ENCODE peak calls at places on chromosomes 1 and 21, in ten cellular contexts. One of them, this sample, is unnamed.

GRCh38 chr1:65309317-65310077 is at the start of gene DNAJC6:
- DNase-seq in H9: peak
- DNase-seq in CD14-positive monocyte: no peak
- DNase-seq in Calu3: peak
- DNase-seq in neural crest cell: peak
- DNase-seq in ovary: peak
- DNase-seq in foreskin keratinocyte: peak
- DNase-seq in A673: peak
- DNase-seq in Caco-2: peak
- DNase-seq in endothelial cell: peak
- DNase-seq in this sample: peak

GRCh38 chr1:93579891-93580290 is 101.7 kb downstream of the BCAR3 start:
- DNase-seq in CD14-positive monocyte: no peak
- DNase-seq in H9: no peak
- DNase-seq in A673: no peak
- DNase-seq in neural crest cell: no peak
- DNase-seq in Calu3: peak
- DNase-seq in ovary: peak
- DNase-seq in foreskin keratinocyte: peak
- DNase-seq in endothelial cell: no peak
- DNase-seq in Caco-2: peak
- DNase-seq in this sample: peak

GRCh38 chr1:108590947-108591346 is 31.0 kb downstream of the EEIG2 start:
- DNase-seq in neural crest cell: no peak
- DNase-seq in Caco-2: no peak
- DNase-seq in foreskin keratinocyte: peak
- DNase-seq in H9: no peak
- DNase-seq in ovary: no peak
- DNase-seq in Calu3: no peak
- DNase-seq in endothelial cell: no peak
- DNase-seq in CD14-positive monocyte: no peak
- DNase-seq in A673: peak
- DNase-seq in this sample: peak

GRCh38 chr1:92446990-92447681 is 39.6 kb downstream of the GFI1 start:
- DNase-seq in Calu3: no peak
- DNase-seq in neural crest cell: no peak
- DNase-seq in A673: no peak
- DNase-seq in foreskin keratinocyte: peak
- DNase-seq in ovary: no peak
- DNase-seq in CD14-positive monocyte: no peak
- DNase-seq in Caco-2: no peak
- DNase-seq in endothelial cell: no peak
- DNase-seq in H9: peak
- DNase-seq in this sample: no peak

GRCh38 chr1:235131961-235132360 is 3.3 kb upstream of the TOMM20 start:
- DNase-seq in neural crest cell: no peak
- DNase-seq in H9: no peak
- DNase-seq in foreskin keratinocyte: no peak
- DNase-seq in endothelial cell: no peak
- DNase-seq in Caco-2: no peak
- DNase-seq in A673: no peak
- DNase-seq in Calu3: no peak
- DNase-seq in CD14-positive monocyte: no peak
- DNase-seq in ovary: no peak
- DNase-seq in this sample: no peak

GRCh38 chr21:40140675-40141074 is 273.4 kb downstream of the PCP4 start:
- DNase-seq in endothelial cell: no peak
- DNase-seq in foreskin keratinocyte: no peak
- DNase-seq in neural crest cell: no peak
- DNase-seq in A673: no peak
- DNase-seq in ovary: no peak
- DNase-seq in CD14-positive monocyte: no peak
- DNase-seq in Caco-2: no peak
- DNase-seq in H9: no peak
- DNase-seq in Calu3: no peak
- DNase-seq in this sample: no peak

GRCh38 chr1:245277276-245277675 is 122.5 kb downstream of the KIF26B start:
- DNase-seq in endothelial cell: peak
- DNase-seq in neural crest cell: no peak
- DNase-seq in Calu3: peak
- DNase-seq in A673: no peak
- DNase-seq in H9: peak
- DNase-seq in ovary: no peak
- DNase-seq in Caco-2: peak
- DNase-seq in CD14-positive monocyte: no peak
- DNase-seq in foreskin keratinocyte: no peak
- DNase-seq in this sample: no peak

GRCh38 chr1:27097484-27097917 is 57.4 kb downstream of the SLC9A1 start:
- DNase-seq in Caco-2: peak
- DNase-seq in A673: peak
- DNase-seq in Calu3: peak
- DNase-seq in foreskin keratinocyte: peak
- DNase-seq in ovary: peak
- DNase-seq in H9: peak
- DNase-seq in CD14-positive monocyte: peak
- DNase-seq in endothelial cell: peak
- DNase-seq in neural crest cell: peak
- DNase-seq in this sample: peak

GRCh38 chr21:35203093-35204021 is 154.3 kb upstream of the RUNX1 start:
- DNase-seq in endothelial cell: no peak
- DNase-seq in Caco-2: no peak
- DNase-seq in H9: no peak
- DNase-seq in foreskin keratinocyte: no peak
- DNase-seq in Calu3: no peak
- DNase-seq in A673: no peak
- DNase-seq in ovary: no peak
- DNase-seq in CD14-positive monocyte: no peak
- DNase-seq in neural crest cell: no peak
- DNase-seq in this sample: no peak

GRCh38 chr1:245802941-245803665 is 648.3 kb downstream of the KIF26B start:
- DNase-seq in CD14-positive monocyte: no peak
- DNase-seq in H9: no peak
- DNase-seq in Calu3: no peak
- DNase-seq in Caco-2: no peak
- DNase-seq in neural crest cell: no peak
- DNase-seq in endothelial cell: no peak
- DNase-seq in ovary: no peak
- DNase-seq in A673: no peak
- DNase-seq in foreskin keratinocyte: peak
- DNase-seq in this sample: no peak

GRCh38 chr1:243325305-243325890 is 69.6 kb downstream of the SDCCAG8 start:
- DNase-seq in Caco-2: no peak
- DNase-seq in foreskin keratinocyte: peak
- DNase-seq in ovary: no peak
- DNase-seq in Calu3: peak
- DNase-seq in neural crest cell: peak
- DNase-seq in A673: peak
- DNase-seq in H9: no peak
- DNase-seq in CD14-positive monocyte: no peak
- DNase-seq in endothelial cell: peak
- DNase-seq in this sample: peak

GRCh38 chr1:179124866-179125265 is 43.0 kb downstream of the TOR3A start:
- DNase-seq in A673: no peak
- DNase-seq in H9: no peak
- DNase-seq in Calu3: no peak
- DNase-seq in neural crest cell: no peak
- DNase-seq in endothelial cell: no peak
- DNase-seq in ovary: no peak
- DNase-seq in foreskin keratinocyte: peak
- DNase-seq in CD14-positive monocyte: no peak
- DNase-seq in Caco-2: no peak
- DNase-seq in this sample: no peak

GRCh38 chr1:66633128-66633527 is 99.2 kb downstream of the SGIP1 start:
- DNase-seq in endothelial cell: no peak
- DNase-seq in A673: no peak
- DNase-seq in Caco-2: no peak
- DNase-seq in Calu3: no peak
- DNase-seq in neural crest cell: no peak
- DNase-seq in ovary: no peak
- DNase-seq in CD14-positive monocyte: no peak
- DNase-seq in H9: no peak
- DNase-seq in foreskin keratinocyte: no peak
- DNase-seq in this sample: no peak

GRCh38 chr1:19651141-19651737 is 7.1 kb downstream of the NBL1 start:
- DNase-seq in H9: peak
- DNase-seq in Calu3: no peak
- DNase-seq in ovary: peak
- DNase-seq in Caco-2: peak
- DNase-seq in A673: peak
- DNase-seq in endothelial cell: peak
- DNase-seq in neural crest cell: peak
- DNase-seq in CD14-positive monocyte: no peak
- DNase-seq in foreskin keratinocyte: no peak
- DNase-seq in this sample: peak
- TF ChIP-seq CTCF in H9: peak
- TF ChIP-seq CTCF in Calu3: peak
- TF ChIP-seq CTCF in ovary: peak
- TF ChIP-seq CTCF in Caco-2: peak
- TF ChIP-seq CTCF in A673: peak
- TF ChIP-seq CTCF in endothelial cell: no peak
- TF ChIP-seq CTCF in neural crest cell: peak
- TF ChIP-seq CTCF in CD14-positive monocyte: peak
- TF ChIP-seq CTCF in foreskin keratinocyte: peak
- TF ChIP-seq CTCF in this sample: peak

DNA sequence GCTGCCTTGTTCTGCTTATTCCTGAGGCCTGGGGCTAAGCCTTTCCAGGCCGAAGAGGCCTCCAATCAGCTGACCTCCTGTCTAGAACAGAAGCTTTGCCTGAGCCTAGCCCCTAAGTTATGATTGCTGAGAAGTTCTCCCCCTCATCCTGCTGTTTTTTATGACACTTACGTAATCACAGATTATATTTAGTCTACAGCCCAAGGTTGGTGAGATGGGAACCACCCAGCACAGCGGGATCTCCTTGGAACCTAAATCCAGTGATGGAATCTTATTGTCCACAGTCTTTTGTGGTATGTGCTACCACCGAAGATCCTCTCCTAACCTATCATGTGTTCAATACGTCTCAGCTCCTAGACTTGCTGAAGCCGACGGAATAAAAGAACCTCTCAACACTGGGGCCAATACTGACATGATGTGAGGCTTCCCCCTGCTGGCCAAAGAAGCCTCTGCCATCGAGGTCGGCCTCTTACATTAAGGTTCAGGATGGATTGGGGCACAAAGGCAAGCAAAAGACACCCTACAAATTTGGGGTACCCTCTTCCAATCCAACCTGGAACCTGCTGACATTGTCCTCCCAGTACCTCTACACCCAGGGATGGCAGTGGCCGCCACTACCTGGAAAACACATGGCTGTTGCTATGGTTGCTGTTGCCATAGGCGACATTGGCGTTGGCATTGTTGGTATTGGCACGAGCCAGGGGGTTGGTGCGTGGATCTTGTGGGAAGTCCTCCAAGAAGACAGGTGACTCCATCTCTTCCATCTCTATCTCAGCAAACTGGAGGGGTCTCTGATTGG is 19.3 kb upstream of the KIF21B start:
- DNase-seq in Caco-2: peak
- DNase-seq in foreskin keratinocyte: peak
- DNase-seq in neural crest cell: peak
- DNase-seq in endothelial cell: peak
- DNase-seq in CD14-positive monocyte: peak
- DNase-seq in A673: peak
- DNase-seq in ovary: peak
- DNase-seq in Calu3: peak
- DNase-seq in H9: peak
- DNase-seq in this sample: peak
- TF ChIP-seq CTCF in Caco-2: peak
- TF ChIP-seq CTCF in foreskin keratinocyte: peak
- TF ChIP-seq CTCF in neural crest cell: peak
- TF ChIP-seq CTCF in endothelial cell: peak
- TF ChIP-seq CTCF in CD14-positive monocyte: peak
- TF ChIP-seq CTCF in A673: peak
- TF ChIP-seq CTCF in ovary: peak
- TF ChIP-seq CTCF in Calu3: peak
- TF ChIP-seq CTCF in H9: peak
- TF ChIP-seq CTCF in this sample: peak

DNA sequence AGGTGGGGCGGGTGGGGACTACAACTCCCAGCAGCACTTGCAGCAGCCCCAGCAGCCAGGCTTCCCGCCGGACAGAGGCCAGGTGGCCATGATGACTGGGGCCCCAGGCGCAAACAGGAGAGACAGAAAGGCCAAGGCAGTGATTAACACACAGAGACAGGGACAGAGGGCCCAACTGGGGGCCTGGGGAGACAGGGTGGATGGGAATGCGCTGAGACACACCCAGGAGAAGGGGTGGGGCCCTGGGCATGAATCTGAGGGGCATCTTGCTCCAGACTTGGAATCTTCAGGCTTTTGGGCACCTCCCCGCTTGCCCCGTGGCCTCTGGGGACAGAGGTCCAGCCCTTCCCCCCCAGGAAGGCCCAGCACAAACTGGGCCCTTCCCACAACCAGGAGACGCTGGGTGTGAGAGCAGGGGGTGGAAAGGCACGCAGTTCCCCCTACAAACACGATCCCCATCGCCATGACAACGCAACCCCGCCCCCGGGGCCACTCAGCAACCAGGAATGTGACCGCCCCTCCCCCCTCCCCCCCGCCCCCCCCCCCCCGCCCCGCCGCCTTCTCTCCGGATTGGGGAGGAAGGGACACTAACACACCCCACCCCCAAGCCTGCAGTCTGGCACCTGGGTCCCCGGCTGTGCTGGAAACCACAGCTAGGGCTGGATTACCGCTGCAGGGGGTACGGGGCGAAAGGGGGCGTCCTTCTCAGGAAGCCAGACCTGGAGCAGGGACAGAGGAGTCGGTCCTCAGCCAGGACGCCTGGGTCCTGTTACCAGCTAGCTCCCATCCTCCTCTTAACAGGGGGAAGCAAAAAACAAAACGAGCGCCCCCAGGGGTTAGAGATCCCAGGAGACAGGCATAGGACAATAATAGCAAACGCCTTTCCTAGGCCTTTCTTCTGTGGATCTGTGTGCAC is 4.5 kb downstream of the HDGF start:
- DNase-seq in ovary: peak
- DNase-seq in A673: peak
- DNase-seq in H9: peak
- DNase-seq in CD14-positive monocyte: peak
- DNase-seq in neural crest cell: peak
- DNase-seq in Caco-2: peak
- DNase-seq in foreskin keratinocyte: peak
- DNase-seq in Calu3: peak
- DNase-seq in endothelial cell: peak
- DNase-seq in this sample: peak
- TF ChIP-seq CTCF in ovary: no peak
- TF ChIP-seq CTCF in A673: peak
- TF ChIP-seq CTCF in H9: peak
- TF ChIP-seq CTCF in CD14-positive monocyte: no peak
- TF ChIP-seq CTCF in neural crest cell: peak
- TF ChIP-seq CTCF in Caco-2: peak
- TF ChIP-seq CTCF in foreskin keratinocyte: peak
- TF ChIP-seq CTCF in Calu3: no peak
- TF ChIP-seq CTCF in endothelial cell: no peak
- TF ChIP-seq CTCF in this sample: peak

DNA sequence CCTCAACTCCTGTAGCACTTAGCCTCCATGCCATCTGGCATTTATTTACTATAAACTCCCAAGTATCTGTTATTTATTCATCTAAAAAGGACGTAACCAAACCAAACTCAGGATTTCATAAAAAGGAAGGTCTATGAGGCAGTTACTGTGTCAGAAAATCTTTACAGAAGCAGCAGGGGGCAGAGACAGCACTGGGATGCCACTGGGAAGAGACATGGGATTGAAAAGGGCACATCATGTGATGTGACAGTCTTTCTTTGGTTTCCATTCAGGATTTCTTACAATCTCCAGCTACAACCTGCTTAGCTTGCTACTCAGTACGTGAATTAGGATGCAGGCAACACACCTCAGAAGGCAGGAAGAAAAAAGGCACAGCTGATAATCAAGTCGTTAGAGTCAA is 31.2 kb downstream of the SPRTN start:
- DNase-seq in neural crest cell: no peak
- DNase-seq in ovary: no peak
- DNase-seq in Calu3: no peak
- DNase-seq in CD14-positive monocyte: no peak
- DNase-seq in H9: no peak
- DNase-seq in A673: no peak
- DNase-seq in Caco-2: no peak
- DNase-seq in endothelial cell: no peak
- DNase-seq in foreskin keratinocyte: no peak
- DNase-seq in this sample: no peak
- TF ChIP-seq CTCF in neural crest cell: no peak
- TF ChIP-seq CTCF in ovary: no peak
- TF ChIP-seq CTCF in Calu3: no peak
- TF ChIP-seq CTCF in CD14-positive monocyte: no peak
- TF ChIP-seq CTCF in H9: no peak
- TF ChIP-seq CTCF in A673: no peak
- TF ChIP-seq CTCF in Caco-2: peak
- TF ChIP-seq CTCF in endothelial cell: no peak
- TF ChIP-seq CTCF in foreskin keratinocyte: peak
- TF ChIP-seq CTCF in this sample: no peak